ENCODE peak calls at places on chromosomes 12 and 14, in five cellular contexts. One of them, this sample, is unnamed.

GRCh38 chr14:23061995-23062394 is 4.7 kb upstream of the CDH24 start:
- DNase-seq in Karpas-422: no peak
- DNase-seq in head of caudate nucleus: no peak
- DNase-seq in dermis blood vessel endothelial cell: peak; percentile 97
- DNase-seq in GM23338: no peak
- DNase-seq in this sample: no peak

GRCh38 chr12:80001562-80001961 is 66.7 kb upstream of the PPP1R12A start:
- DNase-seq in dermis blood vessel endothelial cell: no peak
- DNase-seq in head of caudate nucleus: no peak
- DNase-seq in GM23338: peak; percentile 58
- DNase-seq in Karpas-422: no peak
- DNase-seq in this sample: no peak

GRCh38 chr12:70045036-70045435 is 198.2 kb upstream of the CNOT2 start:
- DNase-seq in head of caudate nucleus: no peak
- DNase-seq in dermis blood vessel endothelial cell: no peak
- DNase-seq in Karpas-422: no peak
- DNase-seq in GM23338: no peak
- DNase-seq in this sample: no peak

GRCh38 chr12:68617160-68617926 is 6.6 kb downstream of the RAP1B start:
- DNase-seq in head of caudate nucleus: no peak
- DNase-seq in Karpas-422: peak; percentile 23
- DNase-seq in dermis blood vessel endothelial cell: no peak
- DNase-seq in GM23338: no peak
- DNase-seq in this sample: no peak

GRCh38 chr12:53585726-53586125 is 40.5 kb downstream of the ATF7 start:
- DNase-seq in head of caudate nucleus: no peak
- DNase-seq in GM23338: no peak
- DNase-seq in Karpas-422: no peak
- DNase-seq in dermis blood vessel endothelial cell: no peak
- DNase-seq in this sample: no peak

GRCh38 chr12:19971881-19972280 is 396.5 kb upstream of the PDE3A start:
- DNase-seq in head of caudate nucleus: no peak
- DNase-seq in Karpas-422: no peak
- DNase-seq in GM23338: no peak
- DNase-seq in dermis blood vessel endothelial cell: no peak
- DNase-seq in this sample: no peak

GRCh38 chr12:65590318-65590717 is 234.0 kb upstream of the HMGA2 start:
- DNase-seq in GM23338: no peak
- DNase-seq in dermis blood vessel endothelial cell: no peak
- DNase-seq in head of caudate nucleus: no peak
- DNase-seq in Karpas-422: no peak
- DNase-seq in this sample: no peak

GRCh38 chr12:113940929-113941486 is 25.1 kb downstream of the RBM19 start:
- DNase-seq in Karpas-422: no peak
- DNase-seq in head of caudate nucleus: no peak
- DNase-seq in GM23338: no peak
- DNase-seq in dermis blood vessel endothelial cell: no peak
- DNase-seq in this sample: no peak

GRCh38 chr12:91009319-91009950 is 4.7 kb upstream of the EPYC start:
- DNase-seq in head of caudate nucleus: no peak
- DNase-seq in Karpas-422: no peak
- DNase-seq in GM23338: no peak
- DNase-seq in dermis blood vessel endothelial cell: peak; percentile 22
- DNase-seq in this sample: no peak

GRCh38 chr12:71071466-71072097 is 86.2 kb downstream of the TSPAN8 start:
- DNase-seq in Karpas-422: no peak
- DNase-seq in dermis blood vessel endothelial cell: no peak
- DNase-seq in head of caudate nucleus: no peak
- DNase-seq in GM23338: no peak
- DNase-seq in this sample: no peak

GRCh38 chr14:72948481-72949138 is 22.3 kb downstream of the DCAF4 start:
- DNase-seq in GM23338: peak; percentile 78
- DNase-seq in dermis blood vessel endothelial cell: peak; percentile 78
- DNase-seq in Karpas-422: peak; percentile 86
- DNase-seq in head of caudate nucleus: peak; percentile 77
- DNase-seq in this sample: peak; percentile 35

GRCh38 chr12:2834581-2835491 is at the start of gene NRIP2:
- DNase-seq in dermis blood vessel endothelial cell: peak; percentile 34
- DNase-seq in Karpas-422: no peak
- DNase-seq in GM23338: peak; percentile 63
- DNase-seq in head of caudate nucleus: peak; percentile 79
- DNase-seq in this sample: peak; percentile 72

GRCh38 chr14:30445852-30446251 is 113.1 kb upstream of the G2E3 start:
- DNase-seq in dermis blood vessel endothelial cell: no peak
- DNase-seq in GM23338: no peak
- DNase-seq in Karpas-422: no peak
- DNase-seq in head of caudate nucleus: peak; percentile 14
- DNase-seq in this sample: peak; percentile 50

GRCh38 chr12:42469355-42470006 is 120.1 kb downstream of the PRICKLE1 start:
- DNase-seq in dermis blood vessel endothelial cell: no peak
- DNase-seq in Karpas-422: peak; percentile 96
- DNase-seq in head of caudate nucleus: no peak
- DNase-seq in GM23338: no peak
- DNase-seq in this sample: no peak

GRCh38 chr12:121513464-121514183 is 67.2 kb downstream of the KDM2B start:
- DNase-seq in GM23338: peak; percentile 82
- DNase-seq in dermis blood vessel endothelial cell: peak; percentile 13
- DNase-seq in head of caudate nucleus: no peak
- DNase-seq in Karpas-422: peak; percentile 82
- DNase-seq in this sample: no peak

GRCh38 chr12:64744422-64745258 is 14.6 kb downstream of the GNS start:
- DNase-seq in GM23338: no peak
- DNase-seq in dermis blood vessel endothelial cell: peak; percentile 57
- DNase-seq in Karpas-422: no peak
- DNase-seq in head of caudate nucleus: no peak
- DNase-seq in this sample: no peak

GRCh38 chr12:51759175-51759574 is 89.3 kb downstream of the FIGNL2 start:
- DNase-seq in dermis blood vessel endothelial cell: no peak
- DNase-seq in GM23338: no peak
- DNase-seq in Karpas-422: no peak
- DNase-seq in head of caudate nucleus: no peak
- DNase-seq in this sample: no peak

GRCh38 chr12:4725057-4725456 is 4.9 kb downstream of the GALNT8 start:
- DNase-seq in Karpas-422: no peak
- DNase-seq in dermis blood vessel endothelial cell: no peak
- DNase-seq in GM23338: no peak
- DNase-seq in head of caudate nucleus: no peak
- DNase-seq in this sample: no peak

GRCh38 chr14:69484444-69485113 is at the start of gene PLEKHD1:
- DNase-seq in GM23338: peak; percentile 79
- DNase-seq in dermis blood vessel endothelial cell: peak; percentile 9
- DNase-seq in head of caudate nucleus: no peak
- DNase-seq in Karpas-422: no peak
- DNase-seq in this sample: no peak

GRCh38 chr12:69330475-69331473 is 17.4 kb upstream of the LYZ start:
- DNase-seq in GM23338: peak; percentile 87
- DNase-seq in dermis blood vessel endothelial cell: peak; percentile 15
- DNase-seq in Karpas-422: peak; percentile 68
- DNase-seq in head of caudate nucleus: peak; percentile 24
- DNase-seq in this sample: no peak

GRCh38 chr14:74238974-74239847 is at the start of gene VSX2:
- DNase-seq in dermis blood vessel endothelial cell: no peak
- DNase-seq in Karpas-422: no peak
- DNase-seq in GM23338: peak; percentile 84
- DNase-seq in head of caudate nucleus: no peak
- DNase-seq in this sample: no peak

GRCh38 chr12:1583421-1584078 is 10.8 kb downstream of the FBXL14 start:
- DNase-seq in head of caudate nucleus: peak; percentile 83
- DNase-seq in GM23338: peak; percentile 91
- DNase-seq in dermis blood vessel endothelial cell: peak; percentile 93
- DNase-seq in Karpas-422: peak; percentile 92
- DNase-seq in this sample: peak; percentile 81

GRCh38 chr14:105508601-105509000 is 17.6 kb downstream of the TEDC1 start:
- DNase-seq in dermis blood vessel endothelial cell: no peak
- DNase-seq in GM23338: no peak
- DNase-seq in Karpas-422: no peak
- DNase-seq in head of caudate nucleus: no peak
- DNase-seq in this sample: no peak

GRCh38 chr14:61467281-61467680 is 145.9 kb downstream of the PRKCH start:
- DNase-seq in head of caudate nucleus: no peak
- DNase-seq in dermis blood vessel endothelial cell: no peak
- DNase-seq in GM23338: no peak
- DNase-seq in Karpas-422: no peak
- DNase-seq in this sample: no peak

GRCh38 chr14:74176404-74176788 is 62.9 kb upstream of the VSX2 start:
- DNase-seq in Karpas-422: no peak
- DNase-seq in GM23338: no peak
- DNase-seq in head of caudate nucleus: no peak
- DNase-seq in dermis blood vessel endothelial cell: no peak
- DNase-seq in this sample: no peak

GRCh38 chr14:67371247-67372148 is 11.4 kb downstream of the EIF2S1 start:
- DNase-seq in GM23338: no peak
- DNase-seq in dermis blood vessel endothelial cell: no peak
- DNase-seq in Karpas-422: no peak
- DNase-seq in head of caudate nucleus: no peak
- DNase-seq in this sample: no peak

GRCh38 chr12:7907009-7907408 is 29.0 kb downstream of the SLC2A3 start:
- DNase-seq in dermis blood vessel endothelial cell: peak; percentile 69
- DNase-seq in head of caudate nucleus: no peak
- DNase-seq in Karpas-422: peak; percentile 56
- DNase-seq in GM23338: peak; percentile 85
- DNase-seq in this sample: no peak

GRCh38 chr14:55512421-55512820 is 67.6 kb upstream of the KTN1 start:
- DNase-seq in Karpas-422: no peak
- DNase-seq in dermis blood vessel endothelial cell: no peak
- DNase-seq in head of caudate nucleus: no peak
- DNase-seq in GM23338: no peak
- DNase-seq in this sample: no peak

GRCh38 chr12:76226397-76226796 is 121.8 kb downstream of the BBS10 start:
- DNase-seq in GM23338: no peak
- DNase-seq in Karpas-422: no peak
- DNase-seq in dermis blood vessel endothelial cell: peak; percentile 87
- DNase-seq in head of caudate nucleus: no peak
- DNase-seq in this sample: no peak

GRCh38 chr12:15404485-15404884 is 82.2 kb downstream of the PTPRO start:
- DNase-seq in head of caudate nucleus: no peak
- DNase-seq in dermis blood vessel endothelial cell: peak; percentile 4
- DNase-seq in GM23338: no peak
- DNase-seq in Karpas-422: no peak
- DNase-seq in this sample: no peak

GRCh38 chr14:59482471-59483331 is 1.5 kb downstream of the L3HYPDH start:
- DNase-seq in head of caudate nucleus: peak; percentile 30
- DNase-seq in dermis blood vessel endothelial cell: peak; percentile 75
- DNase-seq in GM23338: no peak
- DNase-seq in Karpas-422: peak; percentile 64
- DNase-seq in this sample: no peak

GRCh38 chr14:104239866-104240301 is 101.5 kb downstream of the KIF26A start:
- DNase-seq in head of caudate nucleus: no peak
- DNase-seq in dermis blood vessel endothelial cell: no peak
- DNase-seq in GM23338: no peak
- DNase-seq in Karpas-422: no peak
- DNase-seq in this sample: peak; percentile 8

GRCh38 chr12:108955225-108955835 is 65.5 kb downstream of the SVOP start:
- DNase-seq in head of caudate nucleus: peak; percentile 28
- DNase-seq in GM23338: no peak
- DNase-seq in dermis blood vessel endothelial cell: peak; percentile 55
- DNase-seq in Karpas-422: no peak
- DNase-seq in this sample: no peak

GRCh38 chr14:50763386-50764007 is 67.5 kb downstream of the NIN start:
- DNase-seq in GM23338: no peak
- DNase-seq in head of caudate nucleus: no peak
- DNase-seq in Karpas-422: no peak
- DNase-seq in dermis blood vessel endothelial cell: no peak
- DNase-seq in this sample: no peak

GRCh38 chr12:101935769-101936741 is 58.7 kb downstream of the DRAM1 start:
- DNase-seq in GM23338: peak; percentile 18
- DNase-seq in head of caudate nucleus: no peak
- DNase-seq in dermis blood vessel endothelial cell: peak; percentile 71
- DNase-seq in Karpas-422: peak; percentile 76
- DNase-seq in this sample: no peak

GRCh38 chr12:106090586-106091411 is 48.0 kb downstream of the NUAK1 start:
- DNase-seq in GM23338: no peak
- DNase-seq in head of caudate nucleus: no peak
- DNase-seq in dermis blood vessel endothelial cell: peak; percentile 76
- DNase-seq in Karpas-422: no peak
- DNase-seq in this sample: no peak

GRCh38 chr12:123097521-123098084 is 53.3 kb downstream of the PITPNM2 start:
- DNase-seq in GM23338: no peak
- DNase-seq in Karpas-422: no peak
- DNase-seq in dermis blood vessel endothelial cell: no peak
- DNase-seq in head of caudate nucleus: no peak
- DNase-seq in this sample: no peak

GRCh38 chr12:103880299-103881142 is 39.5 kb upstream of the NT5DC3 start:
- DNase-seq in Karpas-422: no peak
- DNase-seq in dermis blood vessel endothelial cell: peak; percentile 56
- DNase-seq in head of caudate nucleus: no peak
- DNase-seq in GM23338: no peak
- DNase-seq in this sample: no peak

GRCh38 chr12:57893460-57894353 is 47.2 kb upstream of the CTDSP2 start:
- DNase-seq in dermis blood vessel endothelial cell: peak; percentile 79
- DNase-seq in Karpas-422: no peak
- DNase-seq in GM23338: peak; percentile 61
- DNase-seq in head of caudate nucleus: peak; percentile 87
- DNase-seq in this sample: peak; percentile 87